ENCODE peak calls at places on chromosomes 2 and 18, in seven cellular contexts. T, S, R, Z, H, F and W are unnamed samples.

GRCh38 chr2:147913701-147914480 is 69.1 kb downstream of the ACVR2A start:
- DNase-seq in T (peak; percentile 25), S (peak; percentile 31), R (peak; percentile 35), Z (no peak), H (peak; percentile 17), F (no peak), W (no peak)

GRCh38 chr2:144448389-144449027 is 71.4 kb downstream of the ZEB2 start:
- DNase-seq in T (no peak), S (no peak), R (no peak), Z (no peak), H (no peak), F (no peak), W (no peak)

GRCh38 chr18:48010264-48010663 is 79.8 kb upstream of the SMAD2 start:
- DNase-seq in T (no peak), S (no peak), R (no peak), Z (no peak), H (no peak), F (no peak), W (no peak)

GRCh38 chr2:42101641-42102605 is 54.1 kb downstream of the PKDCC start:
- DNase-seq in T (peak; percentile 82), S (no peak), R (peak; percentile 77), Z (peak; percentile 81), H (peak; percentile 84), F (peak; percentile 62), W (peak; percentile 97)

GRCh38 chr2:64606495-64607363 is 47.0 kb downstream of the SERTAD2 start:
- DNase-seq in T (peak; percentile 81), S (no peak), R (peak; percentile 66), Z (peak; percentile 87), H (no peak), F (no peak), W (peak; percentile 61)

GRCh38 chr2:230134496-230135073 is 65.9 kb upstream of the SLC16A14 start:
- DNase-seq in T (peak; percentile 87), S (no peak), R (peak; percentile 47), Z (no peak), H (peak; percentile 62), F (peak; percentile 22), W (no peak)

GRCh38 chr2:174603280-174603679 is 5.7 kb upstream of the WIPF1 start:
- DNase-seq in T (peak; percentile 82), S (peak; percentile 85), R (peak; percentile 73), Z (peak; percentile 65), H (peak; percentile 42), F (peak; percentile 53), W (peak; percentile 61)

GRCh38 chr2:114010001-114010400 is 120.1 kb downstream of the ACTR3 start:
- DNase-seq in T (no peak), S (no peak), R (no peak), Z (no peak), H (no peak), F (no peak), W (no peak)

GRCh38 chr2:194706179-194706578 is 950.8 kb upstream of the SLC39A10 start:
- DNase-seq in T (no peak), S (no peak), R (no peak), Z (no peak), H (no peak), F (no peak), W (no peak)

GRCh38 chr2:238846503-238847431 is 1.1 kb upstream of the TWIST2 start:
- DNase-seq in T (peak; percentile 38), S (no peak), R (peak; percentile 38), Z (peak; percentile 13), H (peak; percentile 38), F (no peak), W (peak; percentile 41)

GRCh38 chr2:2232167-2232566 is 98.9 kb downstream of the MYT1L start:
- DNase-seq in T (no peak), S (no peak), R (no peak), Z (no peak), H (no peak), F (no peak), W (no peak)

GRCh38 chr2:42100696-42101585 is 53.1 kb downstream of the PKDCC start:
- DNase-seq in T (peak; percentile 54), S (no peak), R (peak; percentile 77), Z (peak; percentile 73), H (peak; percentile 74), F (no peak), W (peak; percentile 40)

GRCh38 chr2:207531024-207531411 is 1.3 kb downstream of the CREB1 start:
- DNase-seq in T (no peak), S (no peak), R (no peak), Z (no peak), H (no peak), F (no peak), W (peak; percentile 70)